ENCODE peak calls at places on chromosomes 1 and 21, in five cellular contexts. P is NCI-H1436, A is NCI-H1417, G is endothelial cell of umbilical vein, D is NCI-H1092. Z is an unnamed sample.

GRCh38 chr1:30675761-30676160 is 47.6 kb downstream of the MATN1 start:
- DNase-seq in D (no peak), P (no peak), A (no peak), G (no peak), Z (no peak)

GRCh38 chr1:55445416-55445815 is 230.3 kb upstream of the USP24 start:
- DNase-seq in D (no peak), P (no peak), G (no peak), A (no peak), Z (no peak)

GRCh38 chr1:184482113-184482512 is 95.3 kb downstream of the C1orf21 start:
- DNase-seq in A (no peak), D (no peak), P (no peak), G (no peak), Z (no peak)

GRCh38 chr1:232477728-232478127 is 152.2 kb downstream of the SIPA1L2 start:
- DNase-seq in A (no peak), P (no peak), G (no peak), D (no peak), Z (peak; percentile 24)

GRCh38 chr1:43763497-43763973 is 56.2 kb downstream of the ST3GAL3 start:
- DNase-seq in P (peak; percentile 76), A (peak; percentile 68), G (peak; percentile 89), D (peak; percentile 78), Z (peak; percentile 76)

GRCh38 chr1:43147625-43148319 is 24.3 kb downstream of the EBNA1BP2 start:
- DNase-seq in D (peak; percentile 77), A (peak; percentile 89), G (peak; percentile 80), P (peak; percentile 91), Z (peak; percentile 95)

GRCh38 chr1:31216016-31216415 is 23.7 kb downstream of the NKAIN1 start:
- DNase-seq in P (peak; percentile 42), A (peak; percentile 81), D (peak; percentile 79), G (peak; percentile 79), Z (peak; percentile 75)

GRCh38 chr1:36089393-36090121 is 865 bp downstream of the ADPRS start:
- DNase-seq in D (no peak), A (no peak), P (no peak), G (peak; percentile 66), Z (no peak)

GRCh38 chr21:35619184-35619583 is 441.1 kb downstream of the SETD4 start:
- DNase-seq in A (no peak), P (no peak), G (peak; percentile 6), D (no peak), Z (no peak)

GRCh38 chr1:232921416-232921815 is 29.0 kb upstream of the NTPCR start:
- DNase-seq in P (no peak), D (no peak), A (no peak), G (no peak), Z (no peak)

GRCh38 chr1:200857804-200858203 is 15.0 kb upstream of the GPR25 start:
- DNase-seq in G (no peak), P (no peak), D (no peak), A (no peak), Z (no peak)

GRCh38 chr1:161127649-161128048 is 4.8 kb downstream of the DEDD start:
- DNase-seq in G (no peak), A (no peak), P (no peak), D (no peak), Z (no peak)

GRCh38 chr1:209956116-209956515 is 18.1 kb downstream of the SYT14 start:
- DNase-seq in G (no peak), A (no peak), P (no peak), D (no peak), Z (no peak)

GRCh38 chr1:47207811-47208373 is 18.1 kb upstream of the PDZK1IP1 start:
- DNase-seq in D (no peak), P (no peak), G (peak; percentile 28), A (no peak), Z (no peak)

GRCh38 chr1:159247266-159247665 is 42.6 kb downstream of the ACKR1 start:
- DNase-seq in G (no peak), P (no peak), D (no peak), A (no peak), Z (no peak)

GRCh38 chr1:107877092-107877491 is 87.9 kb downstream of the VAV3 start:
- DNase-seq in P (peak; percentile 56), G (no peak), D (no peak), A (no peak), Z (no peak)

GRCh38 chr1:113021430-113022085 is 51.4 kb upstream of the LRIG2 start:
- DNase-seq in D (no peak), A (peak; percentile 67), P (no peak), G (no peak), Z (no peak)

GRCh38 chr1:119795471-119795870 is 15.8 kb downstream of the REG4 start:
- DNase-seq in P (no peak), A (no peak), D (no peak), G (no peak), Z (no peak)

GRCh38 chr1:92461364-92462097 is 25.2 kb downstream of the GFI1 start:
- DNase-seq in G (no peak), D (no peak), A (no peak), P (no peak), Z (no peak)

GRCh38 chr1:156705321-156705917 is at the start of gene CRABP2:
- DNase-seq in P (peak; percentile 66), G (peak; percentile 19), D (no peak), A (peak; percentile 75), Z (no peak)

Z was measured in retina.